ENCODE peak calls at places on chromosomes 5 and 9, in five cellular contexts. H is A549, L is mesenchymal stem cell, M is Karpas-422, N is fibroblast of lung. Y is an unnamed sample. For H3K9me3, the result is how much of the 10 kb centered on the place peaks cover.

GRCh38 chr9:13588151-13589043 is 308.9 kb upstream of the MPDZ start:
- DNase-seq in H (no peak), L (peak), M (no peak), N (no peak), Y (no peak)

GRCh38 chr5:132883261-132883834 is 9.9 kb downstream of the LEAP2 start:
- DNase-seq in H (peak), L (peak), M (peak), N (peak), Y (peak)

GRCh38 chr5:80620206-80620605 is 34.2 kb upstream of the MSH3 start:
- DNase-seq in H (no peak), L (peak), M (no peak), N (peak), Y (no peak)

GRCh38 chr5:51395245-51395644 is 12.0 kb downstream of the ISL1 start:
- DNase-seq in H (no peak), L (no peak), M (no peak), N (no peak), Y (no peak)

GRCh38 chr5:154866841-154867240 is 8.4 kb downstream of the CNOT8 start:
- DNase-seq in H (no peak), L (no peak), M (no peak), N (peak), Y (no peak)

GRCh38 chr5:59828623-59829022 is 64.9 kb downstream of the PDE4D start:
- DNase-seq in H (no peak), L (no peak), M (no peak), N (peak), Y (no peak)

GRCh38 chr5:60295423-60295822 is 401.9 kb upstream of the PDE4D start:
- DNase-seq in H (peak), L (peak), M (peak), N (peak), Y (no peak)

GRCh38 chr9:137621131-137621757 is 2.4 kb downstream of the EHMT1 start:
- DNase-seq in H (peak), L (peak), M (peak), N (no peak), Y (peak)

GRCh38 chr5:137888489-137888874 is 775 bp upstream of the PKD2L2 start:
- DNase-seq in H (no peak), L (no peak), M (no peak), N (peak), Y (no peak)

GRCh38 chr5:157300564-157300963 is 34.6 kb downstream of the CYFIP2 start:
- DNase-seq in H (no peak), L (no peak), M (no peak), N (no peak), Y (no peak)

GRCh38 chr5:75049581-75050274 is 2.6 kb downstream of the GCNT4 start:
- DNase-seq in H (peak), L (peak), M (peak), N (peak), Y (peak)

GRCh38 chr5:33415811-33416354 is 24.9 kb upstream of the TARS1 start:
- DNase-seq in H (no peak), L (peak), M (no peak), N (no peak), Y (no peak)

GRCh38 chr5:91293131-91293530 is 90.0 kb downstream of the ARRDC3 start:
- DNase-seq in H (no peak), L (peak), M (no peak), N (peak), Y (peak)

GRCh38 chr5:141878186-141878770 is at the start of gene PCDH1:
- DNase-seq in H (peak), L (peak), M (no peak), N (peak), Y (peak)

GRCh38 chr5:100797863-100798262 is 105.2 kb downstream of the ST8SIA4 start:
- DNase-seq in H (peak), L (peak), M (no peak), N (peak), Y (no peak)

GRCh38 chr9:10127867-10128266 is 484.9 kb downstream of the PTPRD start:
- DNase-seq in H (no peak), L (no peak), M (no peak), N (no peak), Y (peak)

GRCh38 chr9:106834888-106835287 is 28.1 kb upstream of the ZNF462 start:
- DNase-seq in H (no peak), L (no peak), M (no peak), N (no peak), Y (no peak)

GRCh38 chr5:57566914-57567313 is 84.3 kb upstream of the ACTBL2 start:
- DNase-seq in H (no peak), L (peak), M (no peak), N (peak), Y (no peak)

GRCh38 chr5:53067641-53068040 is 41.9 kb downstream of the MOCS2 start:
- DNase-seq in H (no peak), L (no peak), M (no peak), N (peak), Y (no peak)

GRCh38 chr9:81389569-81389993 is 299.8 kb downstream of the TLE1 start:
- DNase-seq in H (peak), L (peak), M (no peak), N (peak), Y (peak)

GRCh38 chr5:137778772-137779564 is 24.8 kb upstream of the HNRNPA0 start:
- DNase-seq in H (peak), L (peak), M (peak), N (peak), Y (no peak)

DNA sequence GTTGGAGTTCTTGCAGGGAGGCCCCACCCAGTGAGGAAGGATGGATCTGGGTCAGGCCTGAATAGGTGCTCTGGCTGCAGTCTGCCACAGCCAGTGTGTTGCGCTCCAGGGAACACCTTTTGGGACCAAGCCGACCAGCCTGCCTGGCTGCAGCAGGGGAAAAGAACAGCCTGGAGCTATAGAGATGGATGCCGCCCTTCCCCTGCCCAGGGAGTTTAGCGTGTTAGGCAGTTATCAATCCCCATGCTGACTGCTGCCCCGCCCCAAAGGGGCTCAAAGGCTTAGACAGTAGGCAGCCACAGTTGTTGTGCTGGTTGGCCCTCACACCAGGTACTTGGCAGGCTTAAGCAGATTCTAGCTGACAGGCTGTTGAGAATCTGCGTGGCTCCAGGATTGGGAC is 153.4 kb upstream of the ADAMTS19 start:
- DNase-seq in H (no peak), L (no peak), M (no peak), N (no peak), Y (no peak)
- H3K9me3 ChIP-seq in H (under half), L (under half), M (under half), N (under half), Y (under half)

GRCh38 chr5:67746103-67746502 is 469.5 kb upstream of the PIK3R1 start:
- DNase-seq in H (no peak), L (no peak), M (no peak), N (no peak), Y (no peak)
- H3K9me3 ChIP-seq in H (under half), L (under half), M (under half), N (under half), Y (under half)

GRCh38 chr5:50320131-50320749 is 120.8 kb downstream of the EMB start:
- DNase-seq in H (no peak), L (no peak), M (peak), N (no peak), Y (no peak)

DNA sequence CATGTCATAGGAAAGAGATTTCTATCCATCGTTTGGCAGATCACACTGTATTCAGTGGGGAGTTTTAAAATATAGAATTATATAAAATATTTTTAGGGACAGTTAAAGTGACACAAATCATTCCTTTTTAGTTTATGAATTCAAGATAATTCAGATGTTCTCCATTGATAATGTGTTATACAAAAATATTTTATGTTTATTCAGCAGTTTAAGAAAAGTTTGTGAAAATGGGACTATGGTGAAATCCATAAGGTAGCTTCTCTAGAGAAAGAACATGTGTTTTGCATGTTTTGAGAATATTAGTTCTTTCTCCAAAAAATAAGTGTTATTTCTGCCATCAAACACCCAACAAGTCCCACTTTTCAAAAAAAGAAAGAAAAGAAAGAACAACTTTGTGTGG is 122.9 kb downstream of the EMB start:
- DNase-seq in H (no peak), L (no peak), M (peak), N (no peak), Y (no peak)
- H3K9me3 ChIP-seq in H (under half), L (under half), M (under half), N (under half), Y (under half)

DNA sequence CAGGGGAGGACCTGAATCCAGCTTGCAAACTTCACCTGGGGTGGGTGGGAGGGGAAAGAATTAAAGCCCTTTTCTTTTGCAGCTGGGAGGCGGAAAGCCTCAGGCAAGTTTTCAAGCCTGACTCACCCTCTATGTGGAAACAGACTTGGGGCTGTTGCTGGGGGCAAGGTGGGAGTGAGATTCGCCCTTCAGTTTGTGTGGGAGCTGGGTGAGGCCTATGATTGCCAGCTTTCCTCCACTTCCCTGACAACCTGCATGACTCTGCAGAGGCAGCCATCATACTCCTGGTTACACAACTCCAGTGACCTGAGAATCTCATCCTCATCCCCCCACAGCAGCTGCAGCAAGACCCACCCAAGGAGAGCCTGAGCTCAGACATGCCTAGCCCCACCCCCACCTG is 43.2 kb upstream of the SREK1 start:
- DNase-seq in H (no peak), L (no peak), M (no peak), N (no peak), Y (no peak)
- H3K9me3 ChIP-seq in H (half or more), L (half or more), M (under half), N (under half), Y (under half)

DNA sequence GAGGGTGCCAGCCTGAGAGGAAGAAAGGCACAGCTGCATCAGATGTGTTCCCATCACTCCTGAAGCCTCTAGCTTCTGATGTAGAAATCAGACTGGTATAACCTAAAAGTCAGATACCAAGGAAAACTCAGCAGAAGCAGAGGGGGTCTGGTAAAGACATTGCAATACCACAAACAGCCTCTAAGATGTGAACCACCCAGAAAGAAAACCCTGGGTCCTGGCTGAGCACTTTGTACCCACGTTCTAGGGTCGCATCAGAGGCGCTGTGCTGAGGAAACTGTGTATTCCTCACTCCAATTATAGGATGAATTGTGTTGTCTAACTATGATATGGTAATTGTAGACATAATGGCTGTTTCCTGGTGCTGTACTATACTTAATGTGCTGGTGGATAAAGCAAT is 275.6 kb downstream of the IRX2 start:
- DNase-seq in H (no peak), L (no peak), M (no peak), N (no peak), Y (no peak)
- H3K9me3 ChIP-seq in H (under half), L (under half), M (under half), N (under half), Y (under half)

GRCh38 chr5:56386046-56386445 is 152.9 kb upstream of the ANKRD55 start:
- DNase-seq in H (no peak), L (no peak), M (no peak), N (no peak), Y (no peak)

GRCh38 chr5:56382896-56383295 is 149.8 kb upstream of the ANKRD55 start:
- DNase-seq in H (no peak), L (no peak), M (no peak), N (no peak), Y (no peak)

GRCh38 chr5:56383761-56384160 is 150.6 kb upstream of the ANKRD55 start:
- DNase-seq in H (no peak), L (no peak), M (no peak), N (no peak), Y (no peak)

GRCh38 chr5:56384186-56384585 is 151.1 kb upstream of the ANKRD55 start:
- DNase-seq in H (no peak), L (no peak), M (no peak), N (no peak), Y (no peak)

DNA sequence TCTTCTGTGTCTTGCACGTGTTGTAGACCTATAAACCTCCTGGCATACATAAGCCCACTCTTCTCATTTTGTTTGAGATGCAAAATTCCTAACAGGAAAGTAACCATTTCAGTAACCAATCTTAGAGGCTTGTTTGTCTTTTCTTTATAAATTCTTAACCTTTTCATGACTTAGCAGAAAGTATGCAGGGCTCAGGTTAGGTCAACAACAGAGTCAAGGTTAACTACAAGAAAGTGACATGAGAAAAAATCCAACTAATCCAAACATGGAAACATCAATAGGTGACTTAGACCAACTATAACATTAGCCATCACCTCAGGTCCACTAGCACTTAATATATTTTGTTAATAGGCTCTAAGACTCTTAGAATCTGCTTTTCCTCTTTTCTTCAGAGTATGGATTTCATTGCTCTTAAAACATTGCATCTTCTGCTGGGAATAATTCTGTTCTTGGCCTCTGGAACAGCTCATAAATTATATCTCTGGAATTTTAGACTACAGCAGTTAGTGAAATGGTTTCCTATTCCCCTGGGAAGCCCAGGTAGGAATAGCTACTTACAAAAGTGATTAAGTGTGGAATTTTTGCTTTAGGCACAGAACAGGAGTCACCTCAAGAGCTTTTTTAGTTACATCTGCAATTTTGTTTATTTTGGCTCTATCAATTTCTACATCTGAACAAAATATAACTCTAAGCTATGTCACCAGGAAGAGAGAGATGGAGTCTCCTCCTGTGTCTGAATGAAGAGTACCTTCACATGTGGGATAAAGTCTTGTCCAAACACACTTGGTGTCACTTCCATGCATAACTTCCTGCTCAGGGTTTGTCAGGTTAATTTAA is 155.3 kb upstream of the ANKRD55 start:
- DNase-seq in H (no peak), L (no peak), M (no peak), N (no peak), Y (no peak)
- H3K9me3 ChIP-seq in H (under half), L (under half), M (under half), N (under half), Y (under half)

GRCh38 chr9:135641745-135642144 is 2.4 kb upstream of the GLT6D1 start:
- DNase-seq in H (no peak), L (peak), M (no peak), N (peak), Y (no peak)
- H3K9me3 ChIP-seq in H (under half), L (under half), M (under half), N (under half), Y (under half)